ENCODE peak calls at places on chromosome 13, in four cellular contexts. One of them, this sample, is unnamed.

GRCh38 chr13:75587679-75588078 is 38.1 kb downstream of the UCHL3 start:
- DNase-seq in HepG2: peak
- DNase-seq in A549: no peak
- DNase-seq in K562: no peak
- DNase-seq in this sample: peak

GRCh38 chr13:108176685-108177274 is 38.6 kb downstream of the LIG4 start:
- DNase-seq in HepG2: peak
- DNase-seq in A549: peak
- DNase-seq in K562: peak
- DNase-seq in this sample: peak

GRCh38 chr13:100214886-100215285 is 126.0 kb downstream of the PCCA start:
- DNase-seq in HepG2: no peak
- DNase-seq in A549: peak
- DNase-seq in K562: no peak
- DNase-seq in this sample: no peak

GRCh38 chr13:33787051-33787591 is 30.8 kb upstream of the RFC3 start:
- DNase-seq in HepG2: no peak
- DNase-seq in A549: no peak
- DNase-seq in K562: no peak
- DNase-seq in this sample: no peak

GRCh38 chr13:78712866-78713265 is 53.9 kb upstream of the OBI1 start:
- DNase-seq in HepG2: no peak
- DNase-seq in A549: no peak
- DNase-seq in K562: no peak
- DNase-seq in this sample: no peak

GRCh38 chr13:112756967-112757758 is 67.3 kb downstream of the ATP11A start:
- DNase-seq in HepG2: peak
- DNase-seq in A549: no peak
- DNase-seq in K562: no peak
- DNase-seq in this sample: no peak

GRCh38 chr13:31722684-31723083 is 16.6 kb upstream of the RXFP2 start:
- DNase-seq in HepG2: no peak
- DNase-seq in A549: no peak
- DNase-seq in K562: no peak
- DNase-seq in this sample: peak

GRCh38 chr13:106533940-106534843 is 1.3 kb downstream of the EFNB2 start:
- DNase-seq in HepG2: no peak
- DNase-seq in A549: no peak
- DNase-seq in K562: no peak
- DNase-seq in this sample: peak

GRCh38 chr13:73754727-73755292 is 379.4 kb downstream of the KLF12 start:
- DNase-seq in HepG2: peak
- DNase-seq in A549: peak
- DNase-seq in K562: peak
- DNase-seq in this sample: peak

GRCh38 chr13:31767175-31767900 is 28.0 kb downstream of the RXFP2 start:
- DNase-seq in HepG2: no peak
- DNase-seq in A549: no peak
- DNase-seq in K562: no peak
- DNase-seq in this sample: no peak

GRCh38 chr13:97932006-97932405 is 21.5 kb upstream of the IPO5 start:
- DNase-seq in HepG2: no peak
- DNase-seq in A549: no peak
- DNase-seq in K562: no peak
- DNase-seq in this sample: no peak

GRCh38 chr13:50572129-50572528 is 271.4 kb downstream of the DLEU7 start:
- DNase-seq in HepG2: no peak
- DNase-seq in A549: no peak
- DNase-seq in K562: no peak
- DNase-seq in this sample: no peak

GRCh38 chr13:27954406-27954851 is 14.7 kb downstream of the CDX2 start:
- DNase-seq in HepG2: no peak
- DNase-seq in A549: peak
- DNase-seq in K562: no peak
- DNase-seq in this sample: peak

GRCh38 chr13:46627462-46627861 is 74.5 kb downstream of the LRCH1 start:
- DNase-seq in HepG2: no peak
- DNase-seq in A549: no peak
- DNase-seq in K562: no peak
- DNase-seq in this sample: peak

GRCh38 chr13:105343134-105343806 is 1192.2 kb downstream of the EFNB2 start:
- DNase-seq in HepG2: no peak
- DNase-seq in A549: no peak
- DNase-seq in K562: no peak
- DNase-seq in this sample: peak

GRCh38 chr13:27027086-27027667 is 144.4 kb downstream of the USP12 start:
- DNase-seq in HepG2: no peak
- DNase-seq in A549: no peak
- DNase-seq in K562: no peak
- DNase-seq in this sample: no peak

GRCh38 chr13:58680115-58680514 is 1048.6 kb downstream of the PCDH17 start:
- DNase-seq in HepG2: no peak
- DNase-seq in A549: no peak
- DNase-seq in K562: no peak
- DNase-seq in this sample: no peak

GRCh38 chr13:84821261-84821660 is 939.0 kb upstream of the SLITRK1 start:
- DNase-seq in HepG2: no peak
- DNase-seq in A549: no peak
- DNase-seq in K562: no peak
- DNase-seq in this sample: no peak

GRCh38 chr13:98141938-98142426 is 912 bp upstream of the FARP1 start:
- DNase-seq in HepG2: no peak
- DNase-seq in A549: no peak
- DNase-seq in K562: no peak
- DNase-seq in this sample: no peak

GRCh38 chr13:93603043-93603442 is 376.4 kb downstream of the GPC6 start:
- DNase-seq in HepG2: no peak
- DNase-seq in A549: peak
- DNase-seq in K562: no peak
- DNase-seq in this sample: no peak

GRCh38 chr13:109904218-109904617 is 117.8 kb upstream of the IRS2 start:
- DNase-seq in HepG2: no peak
- DNase-seq in A549: peak
- DNase-seq in K562: peak
- DNase-seq in this sample: no peak

GRCh38 chr13:111344471-111345191 is 24.2 kb downstream of the TEX29 start:
- DNase-seq in HepG2: peak
- DNase-seq in A549: peak
- DNase-seq in K562: peak
- DNase-seq in this sample: no peak

GRCh38 chr13:73106513-73107214 is 47.9 kb downstream of the KLF5 start:
- DNase-seq in HepG2: no peak
- DNase-seq in A549: no peak
- DNase-seq in K562: no peak
- DNase-seq in this sample: no peak

GRCh38 chr13:25764378-25764777 is 287.4 kb downstream of the SHISA2 start:
- DNase-seq in HepG2: no peak
- DNase-seq in A549: no peak
- DNase-seq in K562: no peak
- DNase-seq in this sample: no peak

GRCh38 chr13:25766576-25766975 is 285.2 kb downstream of the SHISA2 start:
- DNase-seq in HepG2: no peak
- DNase-seq in A549: no peak
- DNase-seq in K562: no peak
- DNase-seq in this sample: no peak

GRCh38 chr13:25762288-25762687 is 289.5 kb downstream of the SHISA2 start:
- DNase-seq in HepG2: no peak
- DNase-seq in A549: no peak
- DNase-seq in K562: no peak
- DNase-seq in this sample: no peak

GRCh38 chr13:25761041-25761440 is 290.8 kb downstream of the SHISA2 start:
- DNase-seq in HepG2: no peak
- DNase-seq in A549: no peak
- DNase-seq in K562: no peak
- DNase-seq in this sample: no peak

DNA sequence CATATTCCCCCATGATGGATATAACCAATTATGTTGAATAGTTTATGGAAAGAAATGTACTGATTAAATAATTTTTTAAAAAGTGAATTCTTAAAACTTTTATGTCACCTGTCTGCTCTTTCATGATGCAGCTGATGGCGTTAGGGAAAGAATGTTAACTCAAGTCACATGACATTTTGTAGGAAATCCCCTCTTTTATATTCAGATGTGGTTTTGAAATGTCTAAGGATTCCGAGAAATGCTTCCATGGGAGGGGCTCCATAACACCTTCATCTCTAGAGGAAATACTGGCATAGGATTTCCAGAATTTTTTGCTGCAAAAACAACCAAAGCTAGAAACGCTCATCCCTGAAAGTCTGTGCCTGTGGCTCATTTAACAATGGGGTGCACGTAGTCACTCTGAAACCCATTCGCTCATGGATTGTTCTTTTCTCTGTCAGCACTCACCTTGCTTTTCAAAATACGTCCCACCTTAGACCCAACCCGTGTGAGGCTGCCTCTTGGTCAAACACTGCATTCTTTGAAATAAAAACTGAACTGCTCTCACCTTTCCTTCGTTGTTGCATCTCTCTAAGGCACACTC is 288.9 kb downstream of the SHISA2 start:
- DNase-seq in HepG2: no peak
- DNase-seq in A549: no peak
- DNase-seq in K562: no peak
- DNase-seq in this sample: no peak
- TF ChIP-seq MAX in HepG2: no peak
- TF ChIP-seq MAX in A549: no peak
- TF ChIP-seq MAX in K562: no peak
- TF ChIP-seq MAX in this sample: no peak

DNA sequence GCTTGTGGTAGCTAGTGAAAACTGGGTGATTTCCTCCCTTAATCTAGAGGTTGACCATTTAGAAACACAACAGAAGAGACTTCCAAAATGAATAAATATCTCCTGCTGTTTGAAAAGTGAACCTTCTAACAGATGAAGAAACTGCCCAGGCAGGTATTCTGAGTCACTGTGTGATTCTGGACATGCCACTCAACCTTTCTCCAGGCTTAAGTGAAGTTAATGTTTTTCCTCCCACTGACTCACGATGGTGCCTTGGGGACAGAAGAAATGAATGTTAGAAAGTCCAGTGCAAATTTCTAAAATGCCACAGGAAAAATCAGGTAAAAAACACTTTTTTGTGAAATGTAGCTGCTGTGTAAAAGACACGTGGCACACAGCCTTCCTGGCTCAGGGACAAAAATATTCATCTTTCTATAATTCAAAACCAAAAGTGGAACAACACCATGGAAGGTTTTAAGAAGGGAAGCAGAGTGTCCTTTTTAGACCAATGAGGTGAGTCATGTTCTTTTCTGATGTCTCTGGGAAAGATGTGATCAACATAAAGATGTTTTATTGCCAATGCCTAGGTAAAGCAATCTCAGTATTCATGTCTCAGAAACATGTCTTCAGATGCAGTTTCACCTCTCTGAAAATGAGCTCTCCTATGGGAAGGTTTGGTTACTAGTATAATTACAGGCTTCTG is 9.1 kb downstream of the UBE2L5 start:
- DNase-seq in HepG2: no peak
- DNase-seq in A549: no peak
- DNase-seq in K562: no peak
- DNase-seq in this sample: no peak
- H3K27ac ChIP-seq in HepG2: no peak
- H3K27ac ChIP-seq in A549: peak
- H3K27ac ChIP-seq in K562: no peak
- H3K27ac ChIP-seq in this sample: no peak

GRCh38 chr13:77207943-77208342 is 119.0 kb downstream of the MYCBP2 start:
- DNase-seq in HepG2: no peak
- DNase-seq in A549: no peak
- DNase-seq in K562: peak
- DNase-seq in this sample: peak
- TF ChIP-seq MAX in HepG2: no peak
- TF ChIP-seq MAX in A549: no peak
- TF ChIP-seq MAX in K562: no peak
- TF ChIP-seq MAX in this sample: no peak

DNA sequence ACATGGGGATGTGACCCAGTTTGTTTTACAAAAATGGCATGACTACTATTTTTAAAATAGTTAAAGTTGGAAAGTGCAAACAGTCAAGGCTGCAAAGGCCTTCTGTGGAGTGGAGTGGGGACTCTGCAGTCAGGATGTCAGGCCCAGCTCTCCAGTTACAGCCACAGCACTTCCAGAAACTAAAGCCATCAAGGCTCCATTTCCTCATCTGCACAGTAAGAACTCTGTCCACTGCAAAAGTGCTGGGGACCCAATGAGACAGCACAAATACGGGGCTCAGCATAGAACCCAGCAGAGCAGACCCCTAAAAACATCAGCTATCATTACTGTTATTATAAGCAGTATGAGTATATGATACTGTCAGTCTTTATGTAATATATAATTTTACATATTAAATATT is 73.6 kb downstream of the SACS start:
- DNase-seq in HepG2: no peak
- DNase-seq in A549: no peak
- DNase-seq in K562: no peak
- DNase-seq in this sample: no peak
- H3K27ac ChIP-seq in HepG2: no peak
- H3K27ac ChIP-seq in A549: no peak
- H3K27ac ChIP-seq in K562: no peak
- H3K27ac ChIP-seq in this sample: no peak

DNA sequence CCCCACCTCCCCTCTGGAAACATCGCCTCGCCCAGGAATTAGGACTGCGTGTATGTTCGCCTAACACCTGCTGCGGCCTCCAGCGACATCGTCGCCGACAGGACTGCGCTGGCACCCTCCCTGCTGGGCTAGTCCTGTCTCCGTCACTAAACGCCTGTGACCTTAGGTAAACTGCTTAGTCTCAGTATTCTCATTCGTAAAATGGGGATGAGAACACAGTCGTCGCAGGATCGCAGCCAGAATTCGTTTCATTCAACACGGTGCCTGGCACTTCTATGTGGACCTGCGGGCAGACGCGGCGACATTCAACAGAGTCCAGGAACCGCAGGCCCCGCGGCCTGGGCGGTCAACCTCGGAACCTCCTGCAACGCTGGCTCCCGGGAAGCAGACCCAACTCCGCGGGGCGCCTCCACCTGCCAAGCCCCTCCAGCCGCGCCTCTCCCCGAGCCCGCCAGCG is 485 bp downstream of the CRYL1 start:
- DNase-seq in HepG2: peak
- DNase-seq in A549: no peak
- DNase-seq in K562: no peak
- DNase-seq in this sample: peak
- TF ChIP-seq MAX in HepG2: no peak
- TF ChIP-seq MAX in A549: no peak
- TF ChIP-seq MAX in K562: no peak
- TF ChIP-seq MAX in this sample: no peak

This sample was measured in endothelial cell of umbilical vein.